ENCODE peak calls at places on chromosomes 2 and 18, in six cellular contexts. N is transverse colon, M is RWPE1, L is substantia nigra, B is left lung, R is psoas muscle. Q is an unnamed sample.

GRCh38 chr18:6370410-6370809 is 44.3 kb downstream of the L3MBTL4 start:
- DNase-seq in M (no peak), N (no peak), L (no peak), R (no peak), B (no peak), Q (no peak)

GRCh38 chr2:42102606-42103450 is 55.0 kb downstream of the PKDCC start:
- DNase-seq in L (no peak), N (peak; percentile 61), M (no peak), R (peak; percentile 51), B (peak; percentile 77), Q (peak; percentile 89)

GRCh38 chr2:29627366-29627765 is 294.0 kb downstream of the ALK start:
- DNase-seq in R (no peak), M (no peak), B (no peak), N (no peak), L (no peak), Q (no peak)

GRCh38 chr2:161088658-161089350 is 71.4 kb upstream of the TANK start:
- DNase-seq in M (no peak), R (no peak), L (no peak), N (no peak), B (no peak), Q (no peak)

GRCh38 chr18:2918761-2919550 is 72.2 kb downstream of the EMILIN2 start:
- DNase-seq in N (no peak), L (no peak), R (no peak), M (no peak), B (no peak), Q (no peak)

GRCh38 chr2:137797630-137798029 is 166.6 kb upstream of the HNMT start:
- DNase-seq in N (no peak), L (no peak), B (no peak), M (no peak), R (no peak), Q (no peak)

GRCh38 chr2:20182241-20182931 is 42.5 kb downstream of the SDC1 start:
- DNase-seq in L (no peak), R (peak; percentile 46), B (peak; percentile 90), N (peak; percentile 51), M (peak; percentile 78), Q (no peak)

GRCh38 chr2:69642709-69643601 is 584 bp downstream of the AAK1 start:
- DNase-seq in R (peak; percentile 50), L (no peak), N (peak; percentile 43), B (peak; percentile 76), M (peak; percentile 63), Q (peak; percentile 72)

GRCh38 chr2:67485431-67485830 is 88.3 kb downstream of the ETAA1 start:
- DNase-seq in R (no peak), M (no peak), L (no peak), N (no peak), B (no peak), Q (no peak)

GRCh38 chr2:21627938-21628337 is 504.2 kb downstream of the TDRD15 start:
- DNase-seq in B (no peak), N (no peak), R (no peak), M (no peak), L (no peak), Q (no peak)

GRCh38 chr2:54555318-54555837 is 99.3 kb downstream of the SPTBN1 start:
- DNase-seq in M (no peak), L (no peak), N (peak; percentile 30), R (no peak), B (no peak), Q (no peak)

GRCh38 chr2:204436267-204436666 is 109.0 kb upstream of the PARD3B start:
- DNase-seq in B (no peak), R (no peak), N (no peak), L (no peak), M (no peak), Q (no peak)

GRCh38 chr2:204434660-204435462 is 110.4 kb upstream of the PARD3B start:
- DNase-seq in R (no peak), L (no peak), N (no peak), B (no peak), M (no peak), Q (no peak)

GRCh38 chr2:204441316-204441715 is 104.0 kb upstream of the PARD3B start:
- DNase-seq in N (no peak), R (no peak), M (no peak), B (no peak), L (no peak), Q (no peak)

GRCh38 chr2:204437334-204437733 is 107.9 kb upstream of the PARD3B start:
- DNase-seq in R (no peak), M (no peak), L (no peak), N (no peak), B (no peak), Q (no peak)

DNA sequence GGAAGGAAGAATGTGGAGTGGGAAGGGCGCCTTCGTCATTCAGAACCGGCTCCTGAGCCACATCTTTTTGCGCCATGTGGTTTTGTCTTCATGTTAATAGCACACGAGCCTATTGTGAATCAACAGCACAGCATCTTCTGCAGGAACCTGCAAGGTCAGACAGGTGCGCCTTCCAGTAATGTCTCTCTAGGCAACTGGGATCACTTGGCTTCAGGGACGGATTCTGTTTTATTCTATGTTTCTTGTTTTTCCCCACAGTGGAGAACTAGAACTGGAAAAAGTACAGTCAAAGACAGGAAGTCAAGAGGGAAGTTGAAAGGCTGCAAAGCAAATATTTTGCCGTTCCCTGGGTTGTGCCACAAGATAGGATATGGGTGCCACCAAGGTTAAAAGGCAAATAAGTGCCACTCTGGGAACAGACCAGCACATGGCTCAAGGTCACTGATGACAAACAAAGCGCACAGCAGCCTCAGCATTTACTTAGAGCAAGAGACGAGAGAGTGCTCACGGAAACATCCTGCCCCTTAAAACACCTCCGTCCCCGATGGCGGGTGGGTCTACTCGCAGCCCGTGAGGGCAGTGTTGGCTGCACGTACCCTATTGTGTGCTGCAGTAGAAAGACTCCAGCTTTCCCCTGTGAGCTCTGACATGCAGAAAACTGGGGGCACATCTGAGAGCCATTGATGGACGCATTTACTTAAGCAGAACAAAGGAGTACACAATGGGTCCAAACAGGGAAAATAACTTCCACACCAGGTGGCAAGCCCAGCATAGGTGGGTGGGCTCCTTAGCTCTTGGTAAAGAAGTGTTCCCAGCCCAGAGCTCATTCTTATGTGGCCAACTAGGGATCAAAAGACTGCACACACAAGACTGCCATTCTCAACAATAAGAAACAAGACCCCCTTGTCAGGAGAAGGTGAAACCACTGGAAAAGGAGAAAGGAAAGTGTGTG is 107.2 kb upstream of the PARD3B start:
- DNase-seq in N (no peak), M (no peak), R (no peak), L (no peak), B (no peak), Q (peak; percentile 61)
- H3K27ac ChIP-seq in N (no peak overlapping the region), M (no peak overlapping the region), R (no peak overlapping the region), L (no peak overlapping the region), B (no peak overlapping the region), Q (peak overlapping the region; percentile 50)

GRCh38 chr18:10376735-10377134 is 77.7 kb upstream of the APCDD1 start:
- DNase-seq in B (no peak), N (no peak), L (no peak), M (no peak), R (no peak), Q (no peak)

GRCh38 chr18:10381516-10381915 is 72.9 kb upstream of the APCDD1 start:
- DNase-seq in R (no peak), N (no peak), L (no peak), M (no peak), B (no peak), Q (no peak)

GRCh38 chr18:10377956-10378355 is 76.5 kb upstream of the APCDD1 start:
- DNase-seq in B (no peak), N (no peak), L (no peak), M (no peak), R (no peak), Q (no peak)

GRCh38 chr18:10379511-10379910 is 74.9 kb upstream of the APCDD1 start:
- DNase-seq in N (no peak), L (no peak), M (no peak), B (no peak), R (no peak), Q (no peak)

DNA sequence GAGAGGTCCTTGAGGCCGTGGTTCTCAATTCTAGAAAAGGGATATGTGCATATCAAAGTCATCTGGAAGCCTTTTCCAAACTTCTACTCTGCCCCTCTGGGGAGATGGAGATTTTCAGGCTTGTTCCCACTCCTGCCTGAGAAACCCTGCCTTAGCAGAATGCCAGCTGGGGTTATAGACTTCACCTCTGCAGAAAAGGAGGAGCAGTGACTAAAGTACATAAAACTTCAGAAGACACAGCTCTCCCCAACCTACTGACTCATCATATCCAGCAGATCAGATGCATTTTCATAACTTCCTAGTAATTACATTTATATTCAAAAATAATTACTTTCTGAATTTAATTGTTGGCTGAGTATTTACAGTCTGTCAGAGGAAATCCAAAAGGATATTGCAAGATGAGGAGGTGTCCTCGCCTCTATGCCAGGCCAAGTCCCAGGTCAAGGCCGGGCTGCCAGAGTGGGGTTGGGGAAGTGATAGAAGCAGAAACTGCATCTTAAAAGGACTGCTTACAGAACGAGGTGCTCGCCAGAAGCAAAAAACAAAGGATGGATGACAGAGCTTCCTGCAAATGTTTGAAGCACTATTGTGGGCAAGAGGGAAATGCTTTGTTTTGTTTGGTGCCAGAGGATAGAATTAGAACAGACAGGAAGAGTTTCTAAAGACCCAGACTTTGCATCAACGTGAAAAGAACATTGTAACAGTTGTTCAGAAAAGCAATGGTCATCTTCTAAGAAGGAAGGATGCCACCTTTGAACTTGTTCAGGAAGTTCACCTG is 75.6 kb upstream of the APCDD1 start:
- DNase-seq in N (no peak), L (no peak), R (no peak), B (no peak), M (no peak), Q (no peak)
- H3K27ac ChIP-seq in N (no peak overlapping the region), L (no peak overlapping the region), R (no peak overlapping the region), B (no peak overlapping the region), M (no peak overlapping the region), Q (no peak overlapping the region)

GRCh38 chr2:40164736-40165502 is 287.0 kb downstream of the SLC8A1 start:
- DNase-seq in M (no peak), R (no peak), N (no peak), B (no peak), L (no peak), Q (no peak)
- H3K27ac ChIP-seq in M (no peak overlapping the region), R (no peak overlapping the region), N (peak overlapping the region; percentile 2), B (no peak overlapping the region), L (no peak overlapping the region), Q (no peak overlapping the region)

GRCh38 chr18:58861353-58861752 is 3.3 kb upstream of the ZNF532 start:
- DNase-seq in M (no peak), N (no peak), L (no peak), R (no peak), B (no peak), Q (peak; percentile 45)

GRCh38 chr18:58862404-58862803 is 2.3 kb upstream of the ZNF532 start:
- DNase-seq in R (no peak), B (no peak), M (no peak), L (no peak), N (no peak), Q (peak; percentile 47)

GRCh38 chr18:58861853-58862252 is 2.8 kb upstream of the ZNF532 start:
- DNase-seq in N (no peak), L (no peak), B (no peak), M (no peak), R (no peak), Q (no peak)

GRCh38 chr18:58859935-58860334 is 4.7 kb upstream of the ZNF532 start:
- DNase-seq in N (no peak), M (no peak), B (no peak), R (no peak), L (no peak), Q (peak; percentile 85)

DNA sequence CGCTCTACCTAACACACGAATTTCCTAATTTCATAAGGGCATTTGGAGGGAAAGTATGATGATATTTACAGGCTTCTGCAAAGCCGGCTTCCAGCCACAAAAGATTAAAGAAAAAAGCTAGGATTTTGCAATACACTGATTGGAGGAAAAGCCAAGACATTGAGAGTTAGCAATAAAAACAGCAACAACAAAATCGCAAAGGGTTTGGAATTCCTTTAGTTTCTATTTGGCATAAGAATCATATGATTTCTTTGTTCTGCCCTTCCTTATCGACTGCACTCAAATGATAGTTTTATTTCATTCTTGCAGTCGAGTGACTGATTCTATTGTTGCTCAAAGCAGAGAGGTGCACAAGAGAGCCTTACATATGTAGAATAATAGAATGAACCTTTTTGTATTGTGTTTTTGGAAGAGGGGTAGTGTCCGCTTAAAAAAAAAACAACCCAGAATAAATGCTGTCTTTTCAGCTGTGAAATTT is 3.9 kb upstream of the ZNF532 start:
- DNase-seq in R (no peak), B (no peak), L (no peak), M (no peak), N (no peak), Q (no peak)
- H3K27ac ChIP-seq in R (peak overlapping the region; percentile 99), B (peak overlapping the region; percentile 50), L (peak overlapping the region; percentile 94), M (no peak overlapping the region), N (peak overlapping the region; percentile 89), Q (no peak overlapping the region)

Q was measured in neural progenitor cell.